ENCODE peak calls at places on chromosomes 1 and 21, in six cellular contexts. One of them, this sample, is unnamed.

GRCh38 chr21:46227811-46228344 is 696 bp downstream of the LSS start:
- DNase-seq in anterior cingulate cortex: no peak
- DNase-seq in fibroblast of lung: no peak
- DNase-seq in sciatic nerve: no peak
- DNase-seq in NCI-H1694: no peak
- DNase-seq in small intestine: peak; percentile 24
- DNase-seq in this sample: peak; percentile 3

GRCh38 chr21:43986544-43987451 is 25.3 kb upstream of the TRAPPC10 start:
- DNase-seq in anterior cingulate cortex: no peak
- DNase-seq in fibroblast of lung: no peak
- DNase-seq in sciatic nerve: no peak
- DNase-seq in NCI-H1694: no peak
- DNase-seq in small intestine: no peak
- DNase-seq in this sample: no peak

GRCh38 chr1:145878724-145879123 is 6.9 kb downstream of the ANKRD35 start:
- DNase-seq in anterior cingulate cortex: no peak
- DNase-seq in fibroblast of lung: no peak
- DNase-seq in sciatic nerve: no peak
- DNase-seq in NCI-H1694: no peak
- DNase-seq in small intestine: no peak
- DNase-seq in this sample: no peak

GRCh38 chr1:36070349-36070748 is 13.5 kb upstream of the TEKT2 start:
- DNase-seq in anterior cingulate cortex: no peak
- DNase-seq in fibroblast of lung: no peak
- DNase-seq in sciatic nerve: no peak
- DNase-seq in NCI-H1694: no peak
- DNase-seq in small intestine: no peak
- DNase-seq in this sample: no peak

GRCh38 chr1:8004803-8005573 is 21.1 kb downstream of the ERRFI1 start:
- DNase-seq in anterior cingulate cortex: no peak
- DNase-seq in fibroblast of lung: peak; percentile 95
- DNase-seq in sciatic nerve: peak; percentile 88
- DNase-seq in NCI-H1694: peak; percentile 40
- DNase-seq in small intestine: peak; percentile 67
- DNase-seq in this sample: no peak

GRCh38 chr1:81158592-81158991 is 642.1 kb upstream of the ADGRL2 start:
- DNase-seq in anterior cingulate cortex: no peak
- DNase-seq in fibroblast of lung: peak; percentile 62
- DNase-seq in sciatic nerve: no peak
- DNase-seq in NCI-H1694: no peak
- DNase-seq in small intestine: no peak
- DNase-seq in this sample: no peak

GRCh38 chr21:16243396-16243795 is 513.6 kb downstream of the USP25 start:
- DNase-seq in anterior cingulate cortex: no peak
- DNase-seq in fibroblast of lung: no peak
- DNase-seq in sciatic nerve: no peak
- DNase-seq in NCI-H1694: no peak
- DNase-seq in small intestine: no peak
- DNase-seq in this sample: no peak

GRCh38 chr1:232407120-232407519 is 222.8 kb downstream of the SIPA1L2 start:
- DNase-seq in anterior cingulate cortex: no peak
- DNase-seq in fibroblast of lung: no peak
- DNase-seq in sciatic nerve: no peak
- DNase-seq in NCI-H1694: no peak
- DNase-seq in small intestine: no peak
- DNase-seq in this sample: no peak

GRCh38 chr1:1360511-1361169 is 2.3 kb upstream of the MXRA8 start:
- DNase-seq in anterior cingulate cortex: no peak
- DNase-seq in fibroblast of lung: peak; percentile 97
- DNase-seq in sciatic nerve: peak; percentile 88
- DNase-seq in NCI-H1694: no peak
- DNase-seq in small intestine: no peak
- DNase-seq in this sample: no peak

GRCh38 chr1:222189218-222189617 is 358.7 kb downstream of the HHIPL2 start:
- DNase-seq in anterior cingulate cortex: no peak
- DNase-seq in fibroblast of lung: no peak
- DNase-seq in sciatic nerve: no peak
- DNase-seq in NCI-H1694: no peak
- DNase-seq in small intestine: no peak
- DNase-seq in this sample: no peak

GRCh38 chr1:26597629-26598039 is 68.1 kb downstream of the RPS6KA1 start:
- DNase-seq in anterior cingulate cortex: no peak
- DNase-seq in fibroblast of lung: peak; percentile 48
- DNase-seq in sciatic nerve: no peak
- DNase-seq in NCI-H1694: peak; percentile 64
- DNase-seq in small intestine: peak; percentile 61
- DNase-seq in this sample: peak; percentile 48

GRCh38 chr1:178818416-178818815 is 52.5 kb downstream of the ANGPTL1 start:
- DNase-seq in anterior cingulate cortex: no peak
- DNase-seq in fibroblast of lung: peak; percentile 75
- DNase-seq in sciatic nerve: no peak
- DNase-seq in NCI-H1694: no peak
- DNase-seq in small intestine: no peak
- DNase-seq in this sample: no peak

GRCh38 chr1:47618830-47619229 is 181.0 kb downstream of the FOXD2 start:
- DNase-seq in anterior cingulate cortex: no peak
- DNase-seq in fibroblast of lung: no peak
- DNase-seq in sciatic nerve: no peak
- DNase-seq in NCI-H1694: no peak
- DNase-seq in small intestine: peak; percentile 13
- DNase-seq in this sample: no peak

GRCh38 chr1:74693473-74693872 is 19.9 kb upstream of the ERICH3 start:
- DNase-seq in anterior cingulate cortex: no peak
- DNase-seq in fibroblast of lung: peak; percentile 89
- DNase-seq in sciatic nerve: no peak
- DNase-seq in NCI-H1694: no peak
- DNase-seq in small intestine: no peak
- DNase-seq in this sample: no peak

GRCh38 chr1:40984066-40984465 is 4.6 kb downstream of the CTPS1 start:
- DNase-seq in anterior cingulate cortex: no peak
- DNase-seq in fibroblast of lung: peak; percentile 66
- DNase-seq in sciatic nerve: no peak
- DNase-seq in NCI-H1694: no peak
- DNase-seq in small intestine: no peak
- DNase-seq in this sample: no peak

GRCh38 chr1:17755120-17755519 is at the start of gene ACTL8:
- DNase-seq in anterior cingulate cortex: no peak
- DNase-seq in fibroblast of lung: no peak
- DNase-seq in sciatic nerve: no peak
- DNase-seq in NCI-H1694: no peak
- DNase-seq in small intestine: no peak
- DNase-seq in this sample: no peak

GRCh38 chr1:235327559-235328270 is at the start of gene ARID4B:
- DNase-seq in anterior cingulate cortex: no peak
- DNase-seq in fibroblast of lung: no peak
- DNase-seq in sciatic nerve: peak; percentile 92
- DNase-seq in NCI-H1694: no peak
- DNase-seq in small intestine: no peak
- DNase-seq in this sample: no peak

GRCh38 chr1:33735624-33736023 is 128.3 kb upstream of the HMGB4 start:
- DNase-seq in anterior cingulate cortex: no peak
- DNase-seq in fibroblast of lung: peak; percentile 20
- DNase-seq in sciatic nerve: no peak
- DNase-seq in NCI-H1694: peak; percentile 30
- DNase-seq in small intestine: no peak
- DNase-seq in this sample: no peak

GRCh38 chr1:241841661-241842060 is 6.3 kb upstream of the EXO1 start:
- DNase-seq in anterior cingulate cortex: no peak
- DNase-seq in fibroblast of lung: no peak
- DNase-seq in sciatic nerve: no peak
- DNase-seq in NCI-H1694: no peak
- DNase-seq in small intestine: no peak
- DNase-seq in this sample: no peak

GRCh38 chr1:39981957-39982356 is 27.0 kb downstream of the MFSD2A start:
- DNase-seq in anterior cingulate cortex: no peak
- DNase-seq in fibroblast of lung: peak; percentile 95
- DNase-seq in sciatic nerve: no peak
- DNase-seq in NCI-H1694: no peak
- DNase-seq in small intestine: no peak
- DNase-seq in this sample: no peak

GRCh38 chr1:91640877-91641526 is 140.4 kb downstream of the CDC7 start:
- DNase-seq in anterior cingulate cortex: no peak
- DNase-seq in fibroblast of lung: no peak
- DNase-seq in sciatic nerve: no peak
- DNase-seq in NCI-H1694: no peak
- DNase-seq in small intestine: no peak
- DNase-seq in this sample: no peak

GRCh38 chr1:82139751-82140468 is 339.2 kb downstream of the ADGRL2 start:
- DNase-seq in anterior cingulate cortex: no peak
- DNase-seq in fibroblast of lung: no peak
- DNase-seq in sciatic nerve: no peak
- DNase-seq in NCI-H1694: no peak
- DNase-seq in small intestine: no peak
- DNase-seq in this sample: no peak

GRCh38 chr1:220894025-220894923 is 15.0 kb downstream of the HLX start:
- DNase-seq in anterior cingulate cortex: no peak
- DNase-seq in fibroblast of lung: no peak
- DNase-seq in sciatic nerve: no peak
- DNase-seq in NCI-H1694: no peak
- DNase-seq in small intestine: no peak
- DNase-seq in this sample: no peak